ENCODE peak calls at places on chromosome 13, in eight cellular contexts. One of them, this sample, is unnamed.

GRCh38 chr13:29846475-29847256 is 3.8 kb downstream of the UBL3 start:
- DNase-seq in ascending aorta: no peak
- DNase-seq in activated B cell treated with CpG ODN at 0.5 μM for 24 hours: no peak
- DNase-seq in GM10248: no peak
- DNase-seq in fibroblast of mammary gland: no peak
- DNase-seq in CD8-positive, alpha-beta T cell: no peak
- DNase-seq in suprapubic skin: no peak
- DNase-seq in uterus: no peak
- DNase-seq in this sample: no peak

GRCh38 chr13:76222511-76222910 is 586.4 kb downstream of the LMO7 start:
- DNase-seq in fibroblast of mammary gland: no peak
- DNase-seq in GM10248: no peak
- DNase-seq in activated B cell treated with CpG ODN at 0.5 μM for 24 hours: no peak
- DNase-seq in ascending aorta: no peak
- DNase-seq in suprapubic skin: no peak
- DNase-seq in uterus: no peak
- DNase-seq in CD8-positive, alpha-beta T cell: no peak
- DNase-seq in this sample: no peak

GRCh38 chr13:39822437-39822836 is 167.0 kb downstream of the COG6 start:
- DNase-seq in uterus: no peak
- DNase-seq in fibroblast of mammary gland: no peak
- DNase-seq in CD8-positive, alpha-beta T cell: no peak
- DNase-seq in ascending aorta: no peak
- DNase-seq in activated B cell treated with CpG ODN at 0.5 μM for 24 hours: no peak
- DNase-seq in GM10248: no peak
- DNase-seq in suprapubic skin: no peak
- DNase-seq in this sample: no peak

GRCh38 chr13:98835156-98835555 is 82.7 kb upstream of the SLC15A1 start:
- DNase-seq in fibroblast of mammary gland: no peak
- DNase-seq in CD8-positive, alpha-beta T cell: no peak
- DNase-seq in activated B cell treated with CpG ODN at 0.5 μM for 24 hours: no peak
- DNase-seq in GM10248: no peak
- DNase-seq in suprapubic skin: no peak
- DNase-seq in uterus: no peak
- DNase-seq in ascending aorta: no peak
- DNase-seq in this sample: no peak

GRCh38 chr13:73922728-73923393 is 211.3 kb downstream of the KLF12 start:
- DNase-seq in GM10248: no peak
- DNase-seq in fibroblast of mammary gland: peak; percentile 62
- DNase-seq in suprapubic skin: no peak
- DNase-seq in uterus: no peak
- DNase-seq in CD8-positive, alpha-beta T cell: no peak
- DNase-seq in activated B cell treated with CpG ODN at 0.5 μM for 24 hours: no peak
- DNase-seq in ascending aorta: no peak
- DNase-seq in this sample: no peak

GRCh38 chr13:53254495-53254894 is 225.9 kb downstream of the OLFM4 start:
- DNase-seq in GM10248: no peak
- DNase-seq in suprapubic skin: no peak
- DNase-seq in CD8-positive, alpha-beta T cell: no peak
- DNase-seq in activated B cell treated with CpG ODN at 0.5 μM for 24 hours: no peak
- DNase-seq in fibroblast of mammary gland: no peak
- DNase-seq in ascending aorta: no peak
- DNase-seq in uterus: no peak
- DNase-seq in this sample: no peak

GRCh38 chr13:30308548-30308947 is 1.2 kb upstream of the KATNAL1 start:
- DNase-seq in fibroblast of mammary gland: peak; percentile 47
- DNase-seq in CD8-positive, alpha-beta T cell: no peak
- DNase-seq in ascending aorta: no peak
- DNase-seq in activated B cell treated with CpG ODN at 0.5 μM for 24 hours: no peak
- DNase-seq in suprapubic skin: no peak
- DNase-seq in GM10248: no peak
- DNase-seq in uterus: no peak
- DNase-seq in this sample: no peak

GRCh38 chr13:33633701-33634525 is 184.0 kb upstream of the RFC3 start:
- DNase-seq in uterus: no peak
- DNase-seq in GM10248: no peak
- DNase-seq in ascending aorta: no peak
- DNase-seq in suprapubic skin: no peak
- DNase-seq in activated B cell treated with CpG ODN at 0.5 μM for 24 hours: no peak
- DNase-seq in CD8-positive, alpha-beta T cell: no peak
- DNase-seq in fibroblast of mammary gland: peak; percentile 18
- DNase-seq in this sample: no peak

GRCh38 chr13:74131206-74131605 is 3.0 kb downstream of the KLF12 start:
- DNase-seq in CD8-positive, alpha-beta T cell: no peak
- DNase-seq in fibroblast of mammary gland: no peak
- DNase-seq in suprapubic skin: no peak
- DNase-seq in uterus: no peak
- DNase-seq in activated B cell treated with CpG ODN at 0.5 μM for 24 hours: no peak
- DNase-seq in GM10248: no peak
- DNase-seq in ascending aorta: no peak
- DNase-seq in this sample: no peak

GRCh38 chr13:28044608-28045007 is 55.8 kb downstream of the FLT3 start:
- DNase-seq in fibroblast of mammary gland: peak; percentile 10
- DNase-seq in uterus: no peak
- DNase-seq in GM10248: no peak
- DNase-seq in ascending aorta: no peak
- DNase-seq in CD8-positive, alpha-beta T cell: no peak
- DNase-seq in activated B cell treated with CpG ODN at 0.5 μM for 24 hours: no peak
- DNase-seq in suprapubic skin: no peak
- DNase-seq in this sample: no peak

GRCh38 chr13:111216166-111216960 is 101.3 kb downstream of the ARHGEF7 start:
- DNase-seq in CD8-positive, alpha-beta T cell: peak; percentile 46
- DNase-seq in ascending aorta: peak; percentile 69
- DNase-seq in fibroblast of mammary gland: peak; percentile 30
- DNase-seq in GM10248: peak; percentile 56
- DNase-seq in suprapubic skin: no peak
- DNase-seq in uterus: no peak
- DNase-seq in activated B cell treated with CpG ODN at 0.5 μM for 24 hours: no peak
- DNase-seq in this sample: no peak

GRCh38 chr13:85266331-85266730 is 532.9 kb downstream of the SLITRK6 start:
- DNase-seq in CD8-positive, alpha-beta T cell: no peak
- DNase-seq in fibroblast of mammary gland: no peak
- DNase-seq in uterus: no peak
- DNase-seq in activated B cell treated with CpG ODN at 0.5 μM for 24 hours: no peak
- DNase-seq in GM10248: no peak
- DNase-seq in ascending aorta: no peak
- DNase-seq in suprapubic skin: no peak
- DNase-seq in this sample: no peak

GRCh38 chr13:99970761-99971575 is 599 bp downstream of the ZIC5 start:
- DNase-seq in ascending aorta: no peak
- DNase-seq in fibroblast of mammary gland: no peak
- DNase-seq in suprapubic skin: no peak
- DNase-seq in activated B cell treated with CpG ODN at 0.5 μM for 24 hours: no peak
- DNase-seq in CD8-positive, alpha-beta T cell: no peak
- DNase-seq in uterus: no peak
- DNase-seq in GM10248: no peak
- DNase-seq in this sample: no peak

GRCh38 chr13:49395416-49396277 is 48.2 kb downstream of the CAB39L start:
- DNase-seq in fibroblast of mammary gland: peak; percentile 42
- DNase-seq in uterus: peak; percentile 47
- DNase-seq in CD8-positive, alpha-beta T cell: no peak
- DNase-seq in suprapubic skin: no peak
- DNase-seq in ascending aorta: peak; percentile 79
- DNase-seq in activated B cell treated with CpG ODN at 0.5 μM for 24 hours: no peak
- DNase-seq in GM10248: no peak
- DNase-seq in this sample: no peak

GRCh38 chr13:94173312-94173854 is 306.1 kb downstream of the DCT start:
- DNase-seq in fibroblast of mammary gland: peak; percentile 90
- DNase-seq in CD8-positive, alpha-beta T cell: no peak
- DNase-seq in uterus: no peak
- DNase-seq in activated B cell treated with CpG ODN at 0.5 μM for 24 hours: no peak
- DNase-seq in ascending aorta: no peak
- DNase-seq in suprapubic skin: no peak
- DNase-seq in GM10248: no peak
- DNase-seq in this sample: no peak

GRCh38 chr13:51913421-51914136 is 51.8 kb downstream of the CCDC70 start:
- DNase-seq in uterus: no peak
- DNase-seq in CD8-positive, alpha-beta T cell: no peak
- DNase-seq in activated B cell treated with CpG ODN at 0.5 μM for 24 hours: no peak
- DNase-seq in suprapubic skin: peak; percentile 24
- DNase-seq in GM10248: no peak
- DNase-seq in ascending aorta: peak; percentile 27
- DNase-seq in fibroblast of mammary gland: no peak
- DNase-seq in this sample: no peak

GRCh38 chr13:62085832-62086231 is 670.2 kb upstream of the PCDH20 start:
- DNase-seq in suprapubic skin: no peak
- DNase-seq in GM10248: no peak
- DNase-seq in ascending aorta: no peak
- DNase-seq in CD8-positive, alpha-beta T cell: no peak
- DNase-seq in fibroblast of mammary gland: no peak
- DNase-seq in uterus: no peak
- DNase-seq in activated B cell treated with CpG ODN at 0.5 μM for 24 hours: no peak
- DNase-seq in this sample: no peak

GRCh38 chr13:64749301-64749700 is 2480.8 kb downstream of the PCDH9 start:
- DNase-seq in uterus: no peak
- DNase-seq in CD8-positive, alpha-beta T cell: no peak
- DNase-seq in GM10248: no peak
- DNase-seq in activated B cell treated with CpG ODN at 0.5 μM for 24 hours: no peak
- DNase-seq in ascending aorta: no peak
- DNase-seq in suprapubic skin: no peak
- DNase-seq in fibroblast of mammary gland: no peak
- DNase-seq in this sample: no peak

GRCh38 chr13:46303743-46304385 is 83.2 kb downstream of the RUBCNL start:
- DNase-seq in ascending aorta: no peak
- DNase-seq in activated B cell treated with CpG ODN at 0.5 μM for 24 hours: no peak
- DNase-seq in GM10248: no peak
- DNase-seq in CD8-positive, alpha-beta T cell: no peak
- DNase-seq in suprapubic skin: no peak
- DNase-seq in fibroblast of mammary gland: no peak
- DNase-seq in uterus: no peak
- DNase-seq in this sample: no peak

GRCh38 chr13:32262619-32263018 is 52.5 kb downstream of the ZAR1L start:
- DNase-seq in GM10248: no peak
- DNase-seq in suprapubic skin: no peak
- DNase-seq in CD8-positive, alpha-beta T cell: no peak
- DNase-seq in ascending aorta: no peak
- DNase-seq in uterus: no peak
- DNase-seq in activated B cell treated with CpG ODN at 0.5 μM for 24 hours: no peak
- DNase-seq in fibroblast of mammary gland: no peak
- DNase-seq in this sample: no peak
- TF ChIP-seq CTCF in GM10248: no peak
- TF ChIP-seq CTCF in suprapubic skin: no peak
- TF ChIP-seq CTCF in CD8-positive, alpha-beta T cell: no peak
- TF ChIP-seq CTCF in ascending aorta: no peak
- TF ChIP-seq CTCF in uterus: no peak
- TF ChIP-seq CTCF in activated B cell treated with CpG ODN at 0.5 μM for 24 hours: no peak
- TF ChIP-seq CTCF in fibroblast of mammary gland: no peak
- TF ChIP-seq CTCF in this sample: no peak

DNA sequence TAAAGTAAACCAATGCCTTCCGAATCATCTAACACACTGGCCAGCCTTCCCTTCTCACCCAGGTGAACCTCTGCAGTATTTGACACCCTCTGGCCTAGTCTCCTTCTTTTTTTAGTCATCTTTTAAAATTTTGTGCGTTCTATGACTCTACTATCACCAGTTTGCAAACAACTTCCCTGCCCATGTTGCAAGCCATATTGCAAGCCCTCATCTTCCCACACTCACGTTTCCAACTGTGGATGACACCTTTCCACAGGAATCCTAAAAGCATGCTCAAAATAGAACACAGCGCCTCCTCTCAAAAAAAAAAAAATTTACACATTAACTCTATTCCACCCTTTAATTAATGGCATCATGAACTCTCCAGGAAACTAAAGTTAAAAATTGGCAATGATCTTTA is 440.1 kb downstream of the EFNB2 start:
- DNase-seq in activated B cell treated with CpG ODN at 0.5 μM for 24 hours: no peak
- DNase-seq in suprapubic skin: no peak
- DNase-seq in uterus: no peak
- DNase-seq in CD8-positive, alpha-beta T cell: no peak
- DNase-seq in fibroblast of mammary gland: no peak
- DNase-seq in GM10248: no peak
- DNase-seq in ascending aorta: no peak
- DNase-seq in this sample: no peak
- TF ChIP-seq CTCF in activated B cell treated with CpG ODN at 0.5 μM for 24 hours: no peak
- TF ChIP-seq CTCF in suprapubic skin: no peak
- TF ChIP-seq CTCF in uterus: no peak
- TF ChIP-seq CTCF in CD8-positive, alpha-beta T cell: no peak
- TF ChIP-seq CTCF in fibroblast of mammary gland: no peak
- TF ChIP-seq CTCF in GM10248: no peak
- TF ChIP-seq CTCF in ascending aorta: no peak
- TF ChIP-seq CTCF in this sample: no peak

GRCh38 chr13:24007979-24008620 is 110.8 kb upstream of the C1QTNF9B start:
- DNase-seq in activated B cell treated with CpG ODN at 0.5 μM for 24 hours: no peak
- DNase-seq in GM10248: no peak
- DNase-seq in suprapubic skin: no peak
- DNase-seq in fibroblast of mammary gland: no peak
- DNase-seq in uterus: no peak
- DNase-seq in ascending aorta: no peak
- DNase-seq in CD8-positive, alpha-beta T cell: no peak
- DNase-seq in this sample: no peak
- TF ChIP-seq CTCF in activated B cell treated with CpG ODN at 0.5 μM for 24 hours: no peak
- TF ChIP-seq CTCF in GM10248: no peak
- TF ChIP-seq CTCF in suprapubic skin: no peak
- TF ChIP-seq CTCF in fibroblast of mammary gland: no peak
- TF ChIP-seq CTCF in uterus: no peak
- TF ChIP-seq CTCF in ascending aorta: no peak
- TF ChIP-seq CTCF in CD8-positive, alpha-beta T cell: no peak
- TF ChIP-seq CTCF in this sample: no peak

GRCh38 chr13:96081888-96082287 is 8.0 kb upstream of the HS6ST3 start:
- DNase-seq in ascending aorta: no peak
- DNase-seq in CD8-positive, alpha-beta T cell: no peak
- DNase-seq in activated B cell treated with CpG ODN at 0.5 μM for 24 hours: no peak
- DNase-seq in GM10248: no peak
- DNase-seq in suprapubic skin: no peak
- DNase-seq in uterus: no peak
- DNase-seq in fibroblast of mammary gland: no peak
- DNase-seq in this sample: no peak

GRCh38 chr13:96072392-96072791 is 17.5 kb upstream of the HS6ST3 start:
- DNase-seq in ascending aorta: no peak
- DNase-seq in suprapubic skin: no peak
- DNase-seq in GM10248: no peak
- DNase-seq in fibroblast of mammary gland: no peak
- DNase-seq in activated B cell treated with CpG ODN at 0.5 μM for 24 hours: no peak
- DNase-seq in uterus: no peak
- DNase-seq in CD8-positive, alpha-beta T cell: no peak
- DNase-seq in this sample: no peak

GRCh38 chr13:96080676-96081075 is 9.2 kb upstream of the HS6ST3 start:
- DNase-seq in activated B cell treated with CpG ODN at 0.5 μM for 24 hours: no peak
- DNase-seq in suprapubic skin: no peak
- DNase-seq in CD8-positive, alpha-beta T cell: no peak
- DNase-seq in uterus: no peak
- DNase-seq in GM10248: no peak
- DNase-seq in fibroblast of mammary gland: no peak
- DNase-seq in ascending aorta: no peak
- DNase-seq in this sample: no peak

DNA sequence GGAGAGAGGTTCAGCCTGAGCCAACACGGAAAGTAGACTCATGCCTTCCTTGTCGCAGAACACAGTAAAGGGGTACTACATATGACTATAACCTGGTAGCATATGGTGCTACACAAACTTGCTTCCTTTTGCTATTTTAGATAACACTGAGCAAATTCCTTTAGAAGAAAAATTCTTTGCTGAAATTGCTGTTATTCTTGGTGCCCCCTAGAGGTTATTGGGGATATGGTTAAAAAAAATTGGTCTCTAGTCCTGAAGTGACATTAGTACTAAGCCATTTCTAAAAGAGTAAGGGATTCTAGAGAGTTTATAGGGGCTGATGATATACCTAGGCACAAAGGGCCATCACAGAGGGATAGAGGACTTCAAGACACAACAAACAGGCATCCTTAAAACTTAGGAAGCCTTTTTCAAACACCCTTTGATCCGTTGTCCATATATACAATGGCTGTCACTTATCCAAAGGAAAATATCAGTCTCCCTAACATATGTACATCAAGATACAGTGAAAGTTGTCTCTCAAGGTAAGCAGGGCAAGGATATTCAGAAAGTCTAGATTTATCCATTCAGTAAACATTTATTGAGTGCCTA is 13.9 kb upstream of the HS6ST3 start:
- DNase-seq in GM10248: peak; percentile 31
- DNase-seq in fibroblast of mammary gland: peak; percentile 25
- DNase-seq in suprapubic skin: no peak
- DNase-seq in uterus: no peak
- DNase-seq in CD8-positive, alpha-beta T cell: no peak
- DNase-seq in ascending aorta: no peak
- DNase-seq in activated B cell treated with CpG ODN at 0.5 μM for 24 hours: no peak
- DNase-seq in this sample: no peak
- TF ChIP-seq CTCF in GM10248: peak; percentile 32
- TF ChIP-seq CTCF in fibroblast of mammary gland: peak; percentile 71
- TF ChIP-seq CTCF in suprapubic skin: peak; percentile 27
- TF ChIP-seq CTCF in uterus: peak; percentile 17
- TF ChIP-seq CTCF in CD8-positive, alpha-beta T cell: no peak
- TF ChIP-seq CTCF in ascending aorta: peak; percentile 38
- TF ChIP-seq CTCF in activated B cell treated with CpG ODN at 0.5 μM for 24 hours: no peak
- TF ChIP-seq CTCF in this sample: no peak